ENCODE peak calls at places on chromosomes 1 and 21, in ten cellular contexts. W, L, T, Q, P, R, C, D, E and M are unnamed samples.

GRCh38 chr1:6603424-6603850 is 768 bp upstream of the KLHL21 start:
- DNase-seq in L (peak; percentile 61), T (no peak), R (peak; percentile 86), D (peak; percentile 83), Q (peak; percentile 58), W (peak; percentile 68), C (no peak), P (peak; percentile 63), E (peak; percentile 88), M (no peak)

GRCh38 chr1:41500378-41500777 is 15.9 kb upstream of the EDN2 start:
- DNase-seq in E (no peak), D (no peak), L (no peak), P (no peak), W (no peak), Q (no peak), R (peak; percentile 91), C (no peak), T (no peak), M (no peak)

GRCh38 chr1:193070942-193071341 is 11.5 kb downstream of the RO60 start:
- DNase-seq in D (no peak), R (no peak), P (peak; percentile 6), L (no peak), W (no peak), Q (peak; percentile 13), E (no peak), T (peak; percentile 57), C (no peak), M (no peak)

GRCh38 chr1:42765271-42765670 is 1.6 kb downstream of the P3H1 start:
- DNase-seq in W (no peak), E (peak; percentile 38), D (no peak), Q (no peak), T (no peak), P (no peak), C (no peak), R (no peak), L (no peak), M (no peak)

GRCh38 chr1:111157425-111157824 is 17.4 kb downstream of the CEPT1 start:
- DNase-seq in P (no peak), E (no peak), C (no peak), L (no peak), T (no peak), D (no peak), W (no peak), R (no peak), Q (no peak), M (no peak)

GRCh38 chr21:43816611-43817071 is 27.3 kb downstream of the RRP1 start:
- DNase-seq in Q (no peak), D (no peak), L (no peak), C (no peak), W (no peak), P (no peak), R (no peak), T (no peak), E (no peak), M (no peak)

GRCh38 chr1:41073971-41074370 is 52.4 kb upstream of the SLFNL1 start:
- DNase-seq in C (no peak), E (peak; percentile 55), T (no peak), Q (no peak), R (no peak), W (peak; percentile 52), L (no peak), P (no peak), D (no peak), M (peak; percentile 58)

GRCh38 chr1:224160171-224160682 is 22.8 kb upstream of the DEGS1 start:
- DNase-seq in W (no peak), L (no peak), C (no peak), P (no peak), D (no peak), R (no peak), T (no peak), E (no peak), Q (no peak), M (no peak)

GRCh38 chr21:33359446-33359845 is 34.7 kb downstream of the IFNAR1 start:
- DNase-seq in D (no peak), Q (no peak), P (no peak), L (no peak), C (no peak), E (no peak), R (no peak), T (no peak), W (no peak), M (no peak)

GRCh38 chr1:239505094-239505493 is 118.7 kb downstream of the CHRM3 start:
- DNase-seq in W (no peak), Q (no peak), C (no peak), T (no peak), P (no peak), L (no peak), D (no peak), E (no peak), R (no peak), M (no peak)

GRCh38 chr1:19511117-19511516 is 25.8 kb upstream of the CAPZB start:
- DNase-seq in L (no peak), D (no peak), Q (no peak), P (no peak), R (no peak), E (no peak), C (no peak), T (no peak), W (no peak), M (no peak)

GRCh38 chr1:3501856-3502665 is 47.6 kb downstream of the ARHGEF16 start:
- DNase-seq in D (no peak), P (peak; percentile 23), Q (no peak), L (peak; percentile 80), T (no peak), E (peak; percentile 28), W (no peak), R (peak; percentile 87), C (peak; percentile 57), M (no peak)

GRCh38 chr1:65209005-65209885 is 61.2 kb downstream of the AK4 start:
- DNase-seq in L (peak; percentile 57), E (peak; percentile 67), Q (no peak), C (peak; percentile 13), R (no peak), T (peak; percentile 59), P (no peak), D (no peak), W (peak; percentile 19), M (no peak)

GRCh38 chr21:34909492-34910292 is 139.4 kb downstream of the RUNX1 start:
- DNase-seq in R (no peak), P (no peak), C (no peak), L (no peak), W (no peak), T (peak; percentile 71), Q (no peak), E (peak; percentile 62), D (no peak), M (no peak)

GRCh38 chr1:2315711-2316450 is 75.5 kb downstream of the MORN1 start:
- DNase-seq in Q (no peak), P (no peak), L (no peak), R (no peak), D (no peak), C (no peak), E (no peak), W (no peak), T (no peak), M (no peak)

GRCh38 chr21:37220433-37220980 is 46.6 kb downstream of the VPS26C start:
- DNase-seq in E (peak; percentile 61), D (peak; percentile 58), W (peak; percentile 24), L (no peak), Q (peak; percentile 38), P (peak; percentile 28), C (peak; percentile 18), R (no peak), T (no peak), M (no peak)

GRCh38 chr1:10629816-10630571 is 155.2 kb downstream of the PEX14 start:
- DNase-seq in R (peak; percentile 74), W (no peak), T (no peak), L (no peak), E (no peak), Q (no peak), D (no peak), C (no peak), P (no peak), M (no peak)